ENCODE peak calls at places on chromosome 9, in ten cellular contexts. X is heart left ventricle, D is colonic mucosa, U is pancreas, I is body of pancreas, A is cardiac muscle cell, L is heart right ventricle, O is tibial nerve, Y is DND-41, Q is endodermal cell. G is an unnamed sample.

GRCh38 chr9:14352549-14352948 is 38.6 kb upstream of the NFIB start:
- DNase-seq in X (no peak), D (no peak), U (no peak), I (no peak), A (no peak), L (no peak), O (no peak), Y (no peak), Q (no peak), G (no peak)

GRCh38 chr9:35114921-35115341 is 731 bp downstream of the ATOSB start:
- DNase-seq in X (peak; percentile 82), D (peak; percentile 76), U (peak; percentile 66), I (no peak), A (peak; percentile 45), L (peak; percentile 66), O (peak; percentile 46), Y (peak; percentile 47), Q (peak; percentile 71), G (peak; percentile 24)

GRCh38 chr9:69746859-69747560 is 12.8 kb downstream of the PTAR1 start:
- DNase-seq in X (no peak), D (no peak), U (no peak), I (no peak), A (no peak), L (no peak), O (no peak), Y (no peak), Q (no peak), G (no peak)

GRCh38 chr9:33082538-33083326 is 6.3 kb upstream of the SMU1 start:
- DNase-seq in X (no peak), D (no peak), U (no peak), I (no peak), A (no peak), L (no peak), O (no peak), Y (no peak), Q (no peak), G (peak; percentile 22)

GRCh38 chr9:96553070-96553469 is 66.6 kb downstream of the CDC14B start:
- DNase-seq in X (no peak), D (no peak), U (no peak), I (no peak), A (no peak), L (no peak), O (no peak), Y (no peak), Q (no peak), G (no peak)

GRCh38 chr9:4465910-4466309 is 24.4 kb upstream of the SLC1A1 start:
- DNase-seq in X (no peak), D (no peak), U (no peak), I (no peak), A (no peak), L (no peak), O (no peak), Y (no peak), Q (no peak), G (no peak)

GRCh38 chr9:95131023-95131943 is 186.2 kb downstream of the FANCC start:
- DNase-seq in X (peak; percentile 54), D (peak; percentile 82), U (peak; percentile 71), I (peak; percentile 77), A (peak; percentile 82), L (peak; percentile 47), O (peak; percentile 71), Y (peak; percentile 57), Q (peak; percentile 89), G (peak; percentile 37)

GRCh38 chr9:136564379-136564988 is 18.6 kb upstream of the NOTCH1 start:
- DNase-seq in X (peak; percentile 92), D (peak; percentile 52), U (peak; percentile 58), I (no peak), A (no peak), L (peak; percentile 73), O (peak; percentile 66), Y (no peak), Q (peak; percentile 81), G (no peak)

GRCh38 chr9:72497476-72498065 is 23.8 kb upstream of the TMC1 start:
- DNase-seq in X (no peak), D (no peak), U (no peak), I (no peak), A (no peak), L (no peak), O (no peak), Y (no peak), Q (no peak), G (no peak)

GRCh38 chr9:112731971-112732370 is 14.1 kb upstream of the INIP start:
- DNase-seq in X (no peak), D (peak; percentile 69), U (no peak), I (no peak), A (no peak), L (no peak), O (no peak), Y (no peak), Q (no peak), G (no peak)

GRCh38 chr9:27664136-27664819 is 91.0 kb upstream of the C9orf72 start:
- DNase-seq in X (no peak), D (peak; percentile 64), U (no peak), I (no peak), A (peak; percentile 71), L (no peak), O (no peak), Y (no peak), Q (peak; percentile 54), G (no peak)

GRCh38 chr9:79621916-79622575 is 50.3 kb downstream of the TLE4 start:
- DNase-seq in X (no peak), D (no peak), U (no peak), I (no peak), A (no peak), L (no peak), O (no peak), Y (no peak), Q (no peak), G (no peak)

GRCh38 chr9:27333241-27334052 is 36.5 kb upstream of the EQTN start:
- DNase-seq in X (peak; percentile 54), D (peak; percentile 66), U (no peak), I (peak; percentile 61), A (peak; percentile 85), L (no peak), O (peak; percentile 40), Y (peak; percentile 35), Q (peak; percentile 90), G (no peak)

GRCh38 chr9:69317081-69317480 is 7.9 kb upstream of the ENTREP1 start:
- DNase-seq in X (no peak), D (no peak), U (no peak), I (no peak), A (no peak), L (no peak), O (no peak), Y (no peak), Q (no peak), G (no peak)

GRCh38 chr9:111094433-111095421 is 56.5 kb upstream of the LPAR1 start:
- DNase-seq in X (peak; percentile 45), D (peak; percentile 32), U (no peak), I (no peak), A (no peak), L (no peak), O (no peak), Y (no peak), Q (no peak), G (no peak)

GRCh38 chr9:102225806-102226441 is 487.5 kb upstream of the GRIN3A start:
- DNase-seq in X (no peak), D (no peak), U (no peak), I (no peak), A (no peak), L (no peak), O (no peak), Y (no peak), Q (no peak), G (no peak)

GRCh38 chr9:80066931-80067330 is 495.2 kb downstream of the TLE4 start:
- DNase-seq in X (no peak), D (no peak), U (no peak), I (no peak), A (peak; percentile 19), L (no peak), O (no peak), Y (no peak), Q (peak; percentile 70), G (no peak)

GRCh38 chr9:77807846-77808749 is 160.0 kb upstream of the GNA14 start:
- DNase-seq in X (no peak), D (peak; percentile 48), U (no peak), I (no peak), A (no peak), L (no peak), O (no peak), Y (peak; percentile 9), Q (no peak), G (no peak)

GRCh38 chr9:125021069-125021468 is 80.2 kb upstream of the GOLGA1 start:
- DNase-seq in X (no peak), D (no peak), U (no peak), I (no peak), A (no peak), L (no peak), O (no peak), Y (no peak), Q (no peak), G (no peak)
- H3K4me1 ChIP-seq in X (no peaks in the 10 kb centered on the region), D (no peaks in the 10 kb centered on the region), U (no peaks in the 10 kb centered on the region), I (no peaks in the 10 kb centered on the region), A (peaks cover 6% of the 10 kb centered on the region), L (no peaks in the 10 kb centered on the region), O (no peaks in the 10 kb centered on the region), Y (no peaks in the 10 kb centered on the region), Q (no peaks in the 10 kb centered on the region), G (no peaks in the 10 kb centered on the region)

GRCh38 chr9:12822111-12822510 is 47.3 kb downstream of the LURAP1L start:
- DNase-seq in X (no peak), D (no peak), U (no peak), I (no peak), A (no peak), L (no peak), O (no peak), Y (no peak), Q (no peak), G (no peak)
- H3K4me1 ChIP-seq in X (no peaks in the 10 kb centered on the region), D (peaks cover 4% of the 10 kb centered on the region), U (peaks cover 4% of the 10 kb centered on the region), I (peaks cover 30% of the 10 kb centered on the region), A (no peaks in the 10 kb centered on the region), L (peaks cover 21% of the 10 kb centered on the region), O (peaks cover 18% of the 10 kb centered on the region), Y (no peaks in the 10 kb centered on the region), Q (no peaks in the 10 kb centered on the region), G (no peaks in the 10 kb centered on the region)

DNA sequence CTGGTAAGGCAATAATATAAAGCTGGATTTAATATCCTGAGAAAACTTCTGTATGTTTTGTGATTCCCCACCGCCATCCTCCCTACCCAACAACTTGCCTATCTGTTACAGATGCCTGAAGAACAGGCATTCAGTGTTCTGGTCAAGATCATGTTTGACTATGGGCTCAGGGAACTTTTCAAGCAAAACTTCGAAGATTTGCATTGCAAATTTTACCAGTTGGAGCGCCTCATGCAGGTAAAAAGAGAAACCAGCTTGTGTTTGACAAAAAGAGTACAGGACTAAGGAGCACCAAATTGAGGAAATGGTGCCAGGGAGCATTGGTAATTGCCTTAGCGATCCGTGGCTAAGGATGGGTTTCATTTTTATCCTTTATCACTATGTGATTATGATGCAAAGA is 40.0 kb downstream of the GPR21 start:
- DNase-seq in X (no peak), D (no peak), U (no peak), I (no peak), A (no peak), L (no peak), O (no peak), Y (no peak), Q (no peak), G (no peak)
- H3K4me1 ChIP-seq in X (no peaks in the 10 kb centered on the region), D (no peaks in the 10 kb centered on the region), U (no peaks in the 10 kb centered on the region), I (no peaks in the 10 kb centered on the region), A (peaks cover 16% of the 10 kb centered on the region), L (peaks cover 29% of the 10 kb centered on the region), O (peaks cover 7% of the 10 kb centered on the region), Y (no peaks in the 10 kb centered on the region), Q (peaks cover 16% of the 10 kb centered on the region), G (no peaks in the 10 kb centered on the region)

GRCh38 chr9:128798896-128799295 is 11.8 kb downstream of the TBC1D13 start:
- DNase-seq in X (no peak), D (no peak), U (no peak), I (no peak), A (no peak), L (no peak), O (no peak), Y (no peak), Q (no peak), G (no peak)
- H3K4me1 ChIP-seq in X (no peaks in the 10 kb centered on the region), D (no peaks in the 10 kb centered on the region), U (no peaks in the 10 kb centered on the region), I (peaks cover 5% of the 10 kb centered on the region), A (no peaks in the 10 kb centered on the region), L (no peaks in the 10 kb centered on the region), O (no peaks in the 10 kb centered on the region), Y (no peaks in the 10 kb centered on the region), Q (no peaks in the 10 kb centered on the region), G (no peaks in the 10 kb centered on the region)

G was measured in naive thymus-derived CD4-positive, alpha-beta T cell.